ENCODE peak calls at places on chromosomes 5 and 9, in seven cellular contexts. I is A549; A is AG09309; T is stimulated activated CD8-positive, alpha-beta memory T cell treated with anti-CD3 and anti-CD28 coated beads, Interleukin-2, amount 100 ng/mL, for 1 hour; Q is SW 1271; Z is GM12892; P is gastrocnemius medialis. K is an unnamed sample.

GRCh38 chr5:154802050-154802449 is 46.9 kb downstream of the LARP1 start:
- DNase-seq in I (no peak), T (no peak), Q (no peak), P (no peak), Z (no peak), A (no peak), K (no peak)

GRCh38 chr5:160165137-160166068 is 46.2 kb upstream of the PWWP2A start:
- DNase-seq in P (peak), A (peak), T (no peak), Q (peak), Z (no peak), I (peak), K (peak)

GRCh38 chr9:77556396-77556795 is 91.7 kb downstream of the GNA14 start:
- DNase-seq in Q (no peak), I (no peak), P (no peak), A (no peak), Z (no peak), T (no peak), K (no peak)

GRCh38 chr5:159814810-159815585 is 101.3 kb upstream of the ADRA1B start:
- DNase-seq in P (no peak), A (no peak), Q (no peak), I (no peak), T (no peak), Z (no peak), K (no peak)

GRCh38 chr9:96487949-96488348 is 38.0 kb downstream of the HABP4 start:
- DNase-seq in A (no peak), T (no peak), P (no peak), Q (no peak), Z (no peak), I (no peak), K (no peak)

GRCh38 chr5:59873113-59873512 is 20.4 kb downstream of the PDE4D start:
- DNase-seq in Q (no peak), I (no peak), T (no peak), Z (no peak), A (peak), P (no peak), K (no peak)

GRCh38 chr9:89798546-89799120 is 193.8 kb downstream of the GADD45G start:
- DNase-seq in A (no peak), I (no peak), T (no peak), P (no peak), Q (no peak), Z (no peak), K (no peak)

GRCh38 chr5:95446560-95447221 is 55.5 kb downstream of the FAM81B start:
- DNase-seq in P (no peak), Z (no peak), T (no peak), A (no peak), I (no peak), Q (no peak), K (no peak)

GRCh38 chr5:83049370-83049863 is 27.8 kb downstream of the TMEM167A start:
- DNase-seq in P (no peak), Z (no peak), T (no peak), Q (no peak), A (no peak), I (no peak), K (no peak)

GRCh38 chr5:176712546-176713297 is 65.4 kb downstream of the TSPAN17 start:
- DNase-seq in P (no peak), Q (no peak), T (no peak), I (no peak), Z (no peak), A (no peak), K (no peak)

GRCh38 chr9:134618163-134618822 is 23.3 kb upstream of the COL5A1 start:
- DNase-seq in T (no peak), A (no peak), I (no peak), Z (no peak), P (peak), Q (no peak), K (no peak)